ENCODE peak calls at places on chromosomes 5 and 9, in nine cellular contexts. A is suprapubic skin; B is right cardiac atrium; Z is MM.1S; V is CD8-positive, alpha-beta T cell; Q is HL-60; X is ascending aorta; R is body of pancreas; Y is naive thymus-derived CD4-positive, alpha-beta T cell. M is an unnamed sample.

GRCh38 chr9:111038336-111039202 is at the start of gene LPAR1:
- DNase-seq in B (peak; percentile 91), R (peak; percentile 75), X (no peak), Z (no peak), V (no peak), Q (no peak), A (peak; percentile 90), Y (no peak), M (peak; percentile 39)

GRCh38 chr9:100204796-100205195 is 105.8 kb downstream of the INVS start:
- DNase-seq in B (no peak), Y (no peak), A (no peak), Z (no peak), X (no peak), Q (no peak), V (no peak), R (no peak), M (no peak)

GRCh38 chr5:125120012-125120411 is 373.6 kb upstream of the ZNF608 start:
- DNase-seq in V (no peak), X (no peak), R (no peak), B (no peak), A (no peak), Q (no peak), Y (no peak), Z (no peak), M (no peak)

GRCh38 chr9:95733687-95734659 is 141.5 kb upstream of the ERCC6L2 start:
- DNase-seq in R (no peak), X (no peak), V (no peak), Q (no peak), Y (no peak), B (no peak), Z (no peak), A (peak; percentile 20), M (no peak)

GRCh38 chr9:95970356-95970755 is 94.9 kb downstream of the ERCC6L2 start:
- DNase-seq in R (no peak), Z (no peak), V (no peak), Y (no peak), Q (no peak), A (no peak), X (no peak), B (no peak), M (no peak)

GRCh38 chr5:157387683-157388093 is 72.3 kb upstream of the NIPAL4 start:
- DNase-seq in V (no peak), Y (no peak), R (no peak), X (peak; percentile 24), Z (no peak), A (no peak), B (no peak), Q (no peak), M (peak; percentile 88)

GRCh38 chr5:110478899-110479298 is 247.6 kb downstream of the TMEM232 start:
- DNase-seq in Q (no peak), B (no peak), V (no peak), Y (no peak), X (no peak), R (no peak), Z (peak; percentile 58), A (no peak), M (peak; percentile 78)

GRCh38 chr5:96111080-96111756 is 149.6 kb upstream of the ELL2 start:
- DNase-seq in Z (peak; percentile 52), B (no peak), V (no peak), X (no peak), R (no peak), A (no peak), Y (no peak), Q (no peak), M (no peak)

GRCh38 chr9:95048225-95049087 is 269.1 kb downstream of the FANCC start:
- DNase-seq in Z (peak; percentile 65), A (no peak), Y (peak; percentile 7), B (peak; percentile 88), V (peak; percentile 43), Q (peak; percentile 42), R (peak; percentile 87), X (no peak), M (no peak)

GRCh38 chr5:6321078-6321477 is 57.3 kb downstream of the MED10 start:
- DNase-seq in B (no peak), V (no peak), Y (no peak), Q (no peak), X (no peak), Z (no peak), A (no peak), R (no peak), M (no peak)

GRCh38 chr9:124041817-124042116 is 30.2 kb downstream of the LHX2 start:
- DNase-seq in V (no peak), A (no peak), Z (no peak), Y (no peak), R (no peak), B (no peak), X (no peak), Q (no peak), M (no peak)

GRCh38 chr9:124038790-124039633 is 27.4 kb downstream of the LHX2 start:
- DNase-seq in X (no peak), Z (no peak), B (no peak), V (no peak), R (no peak), Q (no peak), Y (no peak), A (no peak), M (no peak)

GRCh38 chr9:124040935-124041816 is 29.6 kb downstream of the LHX2 start:
- DNase-seq in X (no peak), A (no peak), Q (peak; percentile 20), B (peak; percentile 81), Y (peak; percentile 38), V (peak; percentile 47), R (peak; percentile 64), Z (peak; percentile 10), M (no peak)

GRCh38 chr9:124042168-124042775 is 30.7 kb downstream of the LHX2 start:
- DNase-seq in X (no peak), V (no peak), B (peak; percentile 50), R (no peak), Q (no peak), A (no peak), Y (no peak), Z (no peak), M (no peak)

DNA sequence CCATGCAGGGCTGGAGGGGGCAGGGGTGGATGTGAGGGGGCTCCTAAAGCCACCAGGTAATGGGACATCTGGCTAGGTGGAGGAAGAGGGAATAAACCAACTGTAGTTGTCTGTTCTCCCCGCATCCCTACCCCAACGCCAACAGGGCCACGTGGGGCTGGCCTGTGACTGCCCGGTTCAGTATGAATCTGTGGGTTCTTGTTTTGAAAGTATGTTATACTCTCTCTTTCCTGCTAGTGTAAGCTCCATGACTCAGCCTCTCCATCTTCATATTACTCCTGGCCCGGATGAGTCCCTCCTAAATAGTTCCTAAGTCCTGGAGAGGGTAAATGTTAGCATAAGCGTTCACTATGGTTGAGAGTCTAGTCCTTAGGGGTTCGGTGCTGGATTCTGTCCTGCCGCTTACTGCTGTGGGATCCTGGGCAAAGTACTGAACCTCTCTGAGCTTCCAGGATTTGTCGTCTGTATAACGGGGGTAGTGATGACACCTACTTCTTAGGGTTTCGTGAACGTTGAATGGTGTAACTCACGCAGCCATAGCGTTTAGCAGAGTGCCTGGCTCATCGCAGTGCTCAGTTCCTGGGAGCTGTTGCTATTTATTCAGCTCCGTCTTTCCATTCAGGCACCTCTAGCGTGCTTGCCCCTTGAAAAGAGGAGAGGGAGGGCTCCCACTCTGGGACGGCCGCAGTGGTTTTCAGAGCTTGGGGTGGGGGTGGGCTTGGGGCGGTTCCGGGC is 28.8 kb downstream of the LHX2 start:
- DNase-seq in X (no peak), A (no peak), Q (no peak), R (no peak), Y (no peak), Z (no peak), B (no peak), V (no peak), M (peak; percentile 38)
- H3K4me3 ChIP-seq in X (peak overlapping the region; percentile 48), A (peak overlapping the region; percentile 42), Q (peak overlapping the region; percentile 45), R (no peak overlapping the region), Y (no peak overlapping the region), Z (no peak overlapping the region), B (peak overlapping the region; percentile 50), V (no peak overlapping the region), M (no peak overlapping the region)

GRCh38 chr9:129765764-129766317 is 13.0 kb upstream of the PTGES start:
- DNase-seq in Z (no peak), B (no peak), Y (no peak), V (no peak), Q (no peak), X (no peak), A (no peak), R (no peak), M (no peak)

GRCh38 chr9:129761293-129761900 is 8.6 kb upstream of the PTGES start:
- DNase-seq in Z (no peak), Q (no peak), Y (no peak), R (peak; percentile 35), X (no peak), B (peak; percentile 86), V (no peak), A (no peak), M (peak; percentile 60)

GRCh38 chr9:129759804-129760502 is 7.1 kb upstream of the PTGES start:
- DNase-seq in X (no peak), V (no peak), Y (no peak), Q (no peak), B (no peak), Z (no peak), R (no peak), A (no peak), M (no peak)

GRCh38 chr9:129761901-129762359 is 9.1 kb upstream of the PTGES start:
- DNase-seq in B (peak; percentile 57), A (no peak), Y (no peak), X (no peak), Z (no peak), R (no peak), V (no peak), Q (no peak), M (peak; percentile 84)

DNA sequence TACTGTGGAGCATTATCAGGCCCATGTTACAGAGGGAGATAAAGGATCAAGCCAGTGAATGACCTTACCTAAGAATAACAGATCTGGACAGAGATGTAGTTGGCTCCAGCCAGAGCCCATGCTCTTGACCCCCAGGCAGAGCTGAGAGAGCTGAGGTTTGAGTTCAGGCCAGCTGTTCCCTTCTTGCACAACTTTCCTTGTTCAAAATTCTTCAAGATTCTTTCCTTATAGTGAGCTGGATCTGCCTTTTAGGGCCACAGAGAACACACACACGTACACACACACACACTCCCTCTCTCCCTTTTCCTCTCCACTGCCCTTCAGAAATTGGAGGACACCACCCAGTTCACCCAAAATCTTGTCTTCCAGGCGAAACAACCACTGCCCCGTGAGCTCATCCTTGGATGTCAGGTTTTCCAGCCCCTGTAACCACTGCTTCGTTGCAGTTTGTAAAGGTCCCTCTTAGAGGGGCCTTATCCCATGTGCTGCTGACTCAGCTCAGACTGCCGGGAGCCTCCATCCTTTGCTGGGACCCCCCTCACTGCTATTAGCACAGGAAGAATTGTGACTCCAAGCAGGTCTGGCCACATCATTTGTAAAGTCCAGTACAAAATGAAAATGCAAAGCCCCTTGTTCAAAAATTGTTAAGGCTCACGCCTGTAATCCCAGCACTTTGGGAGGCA is 10.5 kb upstream of the PTGES start:
- DNase-seq in X (no peak), R (no peak), Z (no peak), V (no peak), Y (no peak), Q (no peak), A (no peak), B (peak; percentile 69), M (peak; percentile 40)
- H3K27ac ChIP-seq in X (no peak overlapping the region), R (no peak overlapping the region), Z (no peak overlapping the region), V (no peak overlapping the region), Y (no peak overlapping the region), Q (no peak overlapping the region), A (peak overlapping the region; percentile 82), B (peak overlapping the region; percentile 94), M (peak overlapping the region; percentile 92)

GRCh38 chr5:146302428-146302827 is 36.2 kb upstream of the POU4F3 start:
- DNase-seq in R (no peak), Y (no peak), X (no peak), A (no peak), Q (no peak), B (no peak), Z (no peak), V (no peak), M (no peak)
- H3K27me3 ChIP-seq in R (no peaks in the 10 kb centered on the region), Y (no peaks in the 10 kb centered on the region), X (no peaks in the 10 kb centered on the region), A (no peaks in the 10 kb centered on the region), Q (peaks cover 10% of the 10 kb centered on the region), B (no peaks in the 10 kb centered on the region), Z (no peaks in the 10 kb centered on the region), V (no peaks in the 10 kb centered on the region), M (no peaks in the 10 kb centered on the region)

GRCh38 chr9:69818946-69819345 is 1.7 kb upstream of the CFAP95 start:
- DNase-seq in A (no peak), R (no peak), Y (no peak), X (no peak), B (no peak), Z (no peak), Q (no peak), V (no peak), M (no peak)
- H3K4me3 ChIP-seq in A (no peak overlapping the region), R (no peak overlapping the region), Y (no peak overlapping the region), X (no peak overlapping the region), B (no peak overlapping the region), Z (no peak overlapping the region), Q (no peak overlapping the region), V (no peak overlapping the region), M (no peak overlapping the region)